ENCODE peak calls at places on chromosomes 12 and 14, in nine cellular contexts. J, T, S, F, D, U, Z, O and E are unnamed samples.

GRCh38 chr14:68476212-68476964 is 316.5 kb downstream of the ZFP36L1 start:
- DNase-seq in S (no peak), U (peak), T (no peak), J (peak), O (peak), F (peak), D (peak), Z (peak), E (no peak)

GRCh38 chr14:23095196-23096108 is at the start of gene C14orf119:
- DNase-seq in Z (peak), T (peak), O (peak), D (peak), J (peak), U (peak), F (peak), S (peak), E (peak)

GRCh38 chr12:76471579-76471978 is 88.0 kb downstream of the OSBPL8 start:
- DNase-seq in J (no peak), T (no peak), U (no peak), D (no peak), F (no peak), Z (no peak), S (no peak), O (no peak), E (no peak)

GRCh38 chr14:51460051-51460450 is 191.7 kb upstream of the FRMD6 start:
- DNase-seq in U (no peak), Z (no peak), J (no peak), D (no peak), F (no peak), S (no peak), T (no peak), O (no peak), E (no peak)

GRCh38 chr14:22483863-22484593 is 105.0 kb downstream of the DAD1 start:
- DNase-seq in U (no peak), O (no peak), J (no peak), D (no peak), F (no peak), T (no peak), Z (no peak), S (no peak), E (no peak)

GRCh38 chr14:58299665-58300202 is 1.4 kb downstream of the ARID4A start:
- DNase-seq in S (peak), Z (no peak), F (no peak), J (no peak), O (no peak), T (no peak), U (no peak), D (no peak), E (no peak)

GRCh38 chr12:32820376-32820931 is 64.8 kb upstream of the YARS2 start:
- DNase-seq in D (no peak), S (no peak), T (no peak), J (no peak), Z (no peak), O (no peak), U (no peak), F (no peak), E (no peak)

GRCh38 chr14:38880643-38881567 is 222.1 kb downstream of the SEC23A start:
- DNase-seq in S (no peak), D (no peak), T (no peak), U (no peak), F (no peak), Z (no peak), O (peak), J (no peak), E (no peak)

GRCh38 chr14:100080206-100080605 is 15.0 kb downstream of the EVL start:
- DNase-seq in S (no peak), F (no peak), J (no peak), Z (no peak), O (no peak), U (no peak), T (no peak), D (no peak), E (no peak)

GRCh38 chr12:120674172-120674571 is 12.8 kb upstream of the MLEC start:
- DNase-seq in T (no peak), U (no peak), O (no peak), J (no peak), Z (no peak), S (no peak), D (no peak), F (no peak), E (no peak)

GRCh38 chr14:51058382-51058781 is 36.5 kb downstream of the TRIM9 start:
- DNase-seq in Z (no peak), F (no peak), D (no peak), U (no peak), T (no peak), J (no peak), O (no peak), S (no peak), E (no peak)

GRCh38 chr14:64113279-64113678 is 180.9 kb downstream of the ESR2 start:
- DNase-seq in O (no peak), S (no peak), F (no peak), U (no peak), D (peak), J (no peak), T (no peak), Z (peak), E (no peak)

GRCh38 chr14:64232095-64232830 is 61.9 kb downstream of the ESR2 start:
- DNase-seq in J (no peak), S (no peak), F (peak), Z (no peak), U (no peak), D (no peak), T (no peak), O (no peak), E (no peak)

GRCh38 chr12:91677556-91677955 is 468.1 kb downstream of the BTG1 start:
- DNase-seq in F (no peak), T (no peak), J (no peak), O (no peak), S (no peak), U (no peak), Z (no peak), D (no peak), E (no peak)

GRCh38 chr14:67964391-67964812 is 144.8 kb downstream of the RAD51B start:
- DNase-seq in S (peak), F (no peak), U (no peak), J (no peak), Z (no peak), D (no peak), T (no peak), O (no peak), E (no peak)

GRCh38 chr12:68613209-68613904 is 2.7 kb downstream of the RAP1B start:
- DNase-seq in T (no peak), J (no peak), F (no peak), O (no peak), D (no peak), S (no peak), U (no peak), Z (no peak), E (no peak)

GRCh38 chr14:81710232-81710845 is 176.7 kb upstream of the SEL1L start:
- DNase-seq in S (peak), O (peak), T (no peak), U (no peak), Z (no peak), D (no peak), F (no peak), J (no peak), E (no peak)

GRCh38 chr14:37597538-37598084 is 2.2 kb downstream of the TTC6 start:
- DNase-seq in Z (no peak), D (no peak), U (no peak), F (no peak), S (no peak), J (no peak), T (peak), O (no peak), E (peak)

GRCh38 chr12:110002691-110003515 is 3.7 kb downstream of the ANKRD13A start:
- DNase-seq in Z (peak), U (no peak), D (no peak), F (no peak), J (no peak), S (no peak), T (no peak), O (no peak), E (no peak)

GRCh38 chr14:68948686-68949085 is 30.4 kb downstream of the ACTN1 start:
- DNase-seq in F (no peak), O (no peak), T (no peak), D (no peak), U (no peak), Z (peak), S (no peak), J (no peak), E (no peak)

GRCh38 chr14:34732802-34733201 is 18.4 kb upstream of the CFL2 start:
- DNase-seq in U (no peak), T (no peak), S (no peak), D (no peak), O (peak), Z (no peak), J (no peak), F (no peak), E (no peak)

GRCh38 chr14:95056476-95056875 is 100.9 kb downstream of the DICER1 start:
- DNase-seq in J (no peak), S (peak), D (no peak), F (no peak), T (no peak), Z (no peak), U (no peak), O (no peak), E (no peak)

DNA sequence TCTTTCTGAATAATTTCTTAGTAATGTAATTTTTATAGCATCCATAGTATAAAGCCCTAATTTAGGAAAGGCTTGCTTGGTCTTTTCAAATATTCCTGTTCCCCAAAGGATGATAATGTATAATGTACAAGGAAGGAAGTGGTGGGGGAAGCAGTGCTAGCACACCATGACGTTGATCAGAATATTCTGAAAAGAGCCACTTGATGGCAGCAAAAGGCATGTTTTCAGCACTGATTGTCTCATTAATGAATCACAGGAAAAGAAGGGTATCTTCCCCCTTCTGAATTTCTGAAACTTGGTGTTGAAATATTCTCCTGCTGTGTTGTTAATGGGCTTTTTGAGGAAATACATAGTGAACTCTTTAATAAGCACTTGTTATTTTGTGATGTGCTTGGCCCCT is 121.9 kb downstream of the TMEM117 start:
- DNase-seq in F (peak), S (peak), T (no peak), O (peak), D (no peak), J (no peak), U (no peak), Z (no peak), E (no peak)
- TF ChIP-seq CTCF in F (peak), S (peak), T (no peak), O (peak), D (no peak), J (no peak), U (peak), Z (peak), E (peak)

DNA sequence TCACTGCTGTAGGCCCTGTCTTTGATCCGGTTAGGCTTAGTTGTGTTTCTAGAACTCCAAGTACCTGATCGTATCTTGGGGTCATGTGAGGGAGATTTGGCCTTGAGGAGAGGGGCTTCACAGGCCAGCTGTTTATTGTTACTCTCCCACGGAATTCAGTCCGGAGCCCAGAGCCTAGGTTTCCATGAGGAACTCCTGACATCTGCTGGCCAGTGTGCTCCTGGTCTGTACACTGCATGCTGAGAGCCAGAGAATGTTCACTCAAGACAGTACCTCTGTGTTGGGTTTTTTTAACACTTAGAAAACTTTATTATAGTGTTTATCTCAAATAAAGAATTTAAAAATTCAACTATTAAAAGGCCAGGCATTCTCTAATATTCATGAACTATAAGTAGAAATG is 341.0 kb upstream of the TMEM132C start:
- DNase-seq in U (no peak), D (no peak), O (no peak), F (no peak), Z (no peak), T (no peak), S (no peak), J (no peak), E (peak)
- TF ChIP-seq CTCF in U (peak), D (no peak), O (peak), F (no peak), Z (no peak), T (no peak), S (no peak), J (no peak), E (no peak)

DNA sequence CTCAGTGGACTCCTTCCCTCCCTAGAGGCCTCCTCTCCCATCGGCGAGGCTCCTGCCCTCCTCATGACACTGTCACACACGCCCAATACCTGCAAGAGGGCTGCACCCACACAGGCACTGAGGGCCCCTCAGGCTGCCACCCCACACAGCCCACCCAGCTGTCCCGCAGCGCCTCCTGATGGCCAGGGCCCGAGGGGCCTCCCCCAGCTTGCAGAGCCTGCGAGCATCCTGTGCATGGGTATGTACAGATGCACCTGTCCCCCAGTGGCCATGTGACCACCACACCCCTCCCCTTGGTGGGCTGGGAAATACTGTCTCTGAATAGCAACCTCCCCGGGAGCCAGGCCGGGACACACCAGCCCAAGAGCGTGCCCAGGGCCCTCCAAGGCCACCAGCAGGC is 19.0 kb upstream of the NUDT14 start:
- DNase-seq in F (no peak), S (no peak), T (peak), J (no peak), U (no peak), D (no peak), Z (no peak), O (no peak), E (no peak)
- TF ChIP-seq CTCF in F (peak), S (no peak), T (no peak), J (no peak), U (no peak), D (no peak), Z (no peak), O (peak), E (no peak)

GRCh38 chr12:104953323-104953722 is 4.8 kb downstream of the SLC41A2 start:
- DNase-seq in T (no peak), J (no peak), D (no peak), Z (no peak), F (no peak), O (no peak), S (peak), U (no peak), E (no peak)
- TF ChIP-seq CTCF in T (no peak), J (no peak), D (no peak), Z (no peak), F (no peak), O (no peak), S (no peak), U (no peak), E (no peak)

GRCh38 chr12:53064613-53065415 is 14.4 kb downstream of the SPRYD3 start:
- DNase-seq in T (peak), U (no peak), D (peak), O (no peak), F (no peak), S (no peak), J (no peak), Z (peak), E (no peak)

GRCh38 chr12:53062011-53062961 is 12.4 kb downstream of the TNS2 start:
- DNase-seq in Z (peak), U (no peak), F (no peak), T (no peak), J (no peak), O (no peak), S (no peak), D (peak), E (no peak)

GRCh38 chr12:53065470-53065869 is 13.7 kb downstream of the SPRYD3 start:
- DNase-seq in T (peak), Z (peak), J (no peak), F (no peak), U (no peak), O (no peak), S (no peak), D (peak), E (no peak)

GRCh38 chr12:53062977-53063707 is 13.3 kb downstream of the TNS2 start:
- DNase-seq in Z (peak), O (no peak), D (peak), S (no peak), F (no peak), U (no peak), T (peak), J (no peak), E (no peak)

DNA sequence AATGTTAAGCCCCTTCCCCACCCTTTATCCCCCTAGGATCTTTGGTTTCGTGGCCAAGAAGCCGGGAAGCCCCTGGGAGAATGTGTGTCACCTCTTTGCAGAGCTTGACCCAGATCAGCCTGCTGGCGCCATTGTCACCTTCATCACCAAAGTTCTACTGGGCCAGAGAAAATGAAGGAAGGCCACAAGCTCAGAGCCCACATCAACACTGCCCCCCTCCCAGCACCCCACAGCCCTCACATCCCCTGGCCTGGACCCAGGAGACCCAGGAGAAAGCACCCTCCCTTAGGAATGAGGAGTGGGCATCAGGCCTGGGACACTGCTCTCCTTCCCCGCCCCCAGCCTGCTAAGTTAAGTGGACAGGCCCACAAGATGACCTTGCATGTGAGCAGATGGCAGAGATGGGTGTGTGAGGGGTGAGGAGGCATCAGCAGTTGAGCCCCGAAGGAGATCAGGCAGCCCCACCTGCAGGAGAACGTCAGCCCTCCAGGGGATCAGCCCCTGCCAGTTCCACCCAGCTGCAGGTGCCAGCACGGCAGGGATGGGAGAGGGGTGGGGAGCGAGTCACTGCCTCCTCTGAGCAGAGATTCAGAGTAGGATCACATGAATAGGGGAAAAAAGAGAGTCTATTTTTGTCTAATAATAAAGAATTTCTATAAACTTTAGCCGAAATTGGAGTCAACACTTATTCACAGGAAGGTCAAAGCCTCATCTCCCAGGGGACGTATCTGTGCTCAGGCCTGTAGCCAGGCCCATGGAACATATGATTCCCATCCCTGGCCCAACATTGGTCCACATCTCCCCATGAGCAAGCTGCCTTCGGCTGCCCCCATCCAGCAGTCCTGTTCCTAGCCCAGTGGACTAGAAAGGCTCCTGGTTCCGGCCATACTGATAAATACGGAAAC is 14.1 kb downstream of the TNS2 start:
- DNase-seq in D (peak), F (no peak), O (no peak), J (peak), Z (peak), S (no peak), T (peak), U (no peak), E (no peak)
- TF ChIP-seq CTCF in D (peak), F (no peak), O (no peak), J (no peak), Z (no peak), S (no peak), T (no peak), U (no peak), E (no peak)

GRCh38 chr12:97754306-97754705 is 291.7 kb downstream of the RMST start:
- DNase-seq in T (no peak), U (no peak), O (no peak), F (peak), D (no peak), J (no peak), Z (no peak), S (no peak), E (no peak)
- TF ChIP-seq CTCF in T (no peak), U (no peak), O (no peak), F (no peak), D (no peak), J (no peak), Z (no peak), S (no peak), E (no peak)

GRCh38 chr12:117139025-117139717 is 40.0 kb upstream of the TESC start:
- DNase-seq in U (no peak), O (no peak), S (no peak), D (no peak), F (no peak), J (no peak), Z (no peak), T (no peak), E (no peak)

GRCh38 chr12:117142094-117142493 is 42.9 kb upstream of the TESC start:
- DNase-seq in F (no peak), D (no peak), U (no peak), O (no peak), S (no peak), T (no peak), Z (no peak), J (no peak), E (no peak)

GRCh38 chr12:117141097-117141898 is 42.1 kb upstream of the TESC start:
- DNase-seq in D (no peak), Z (no peak), T (no peak), O (no peak), S (no peak), F (no peak), U (peak), J (no peak), E (no peak)

GRCh38 chr12:117143008-117143532 is 43.9 kb upstream of the TESC start:
- DNase-seq in O (peak), S (peak), F (no peak), J (no peak), U (no peak), D (no peak), Z (no peak), T (no peak), E (no peak)

GRCh38 chr12:117140397-117141096 is 41.3 kb upstream of the TESC start:
- DNase-seq in J (no peak), Z (no peak), S (peak), O (no peak), D (no peak), U (peak), T (no peak), F (no peak), E (no peak)
- TF ChIP-seq CTCF in J (no peak), Z (no peak), S (no peak), O (no peak), D (no peak), U (no peak), T (no peak), F (no peak), E (no peak)

DNA sequence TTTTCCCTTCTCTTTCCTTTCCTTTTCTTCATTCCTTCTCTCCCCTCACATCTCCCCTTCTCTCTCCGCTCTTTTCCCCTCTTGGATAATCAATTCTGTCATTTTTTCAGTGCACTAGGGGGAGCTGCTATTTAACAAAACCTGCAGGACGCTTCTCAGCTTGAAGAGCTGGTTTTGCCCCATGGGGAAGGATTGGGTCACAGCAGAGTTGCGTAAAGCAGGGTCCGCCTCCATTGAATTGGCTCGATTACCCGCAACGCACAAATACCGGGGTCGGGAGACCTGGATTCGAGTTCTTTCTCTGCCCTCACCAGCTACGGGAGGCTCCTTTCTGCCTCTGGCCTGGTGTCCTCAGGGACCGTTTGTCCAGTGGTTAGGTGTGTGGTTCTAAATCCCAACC is 42.1 kb upstream of the CHGA start:
- DNase-seq in D (no peak), U (peak), S (peak), Z (no peak), O (peak), F (no peak), T (peak), J (no peak), E (no peak)
- TF ChIP-seq CTCF in D (no peak), U (peak), S (peak), Z (peak), O (peak), F (peak), T (peak), J (no peak), E (no peak)

GRCh38 chr14:90114554-90114953 is 52.8 kb downstream of the KCNK13 start:
- DNase-seq in F (no peak), J (no peak), S (no peak), O (peak), Z (no peak), T (no peak), D (no peak), U (no peak), E (no peak)
- TF ChIP-seq CTCF in F (no peak), J (no peak), S (no peak), O (peak), Z (no peak), T (no peak), D (no peak), U (no peak), E (no peak)